ENCODE peak calls at places on chromosomes 16 and 17, in six cellular contexts. A, W, V, Q, J and M are unnamed samples.

GRCh38 chr16:50516401-50516800 is 31.8 kb upstream of the NKD1 start:
- DNase-seq in Q (no peak), V (no peak), J (no peak), W (no peak), A (no peak), M (no peak)

GRCh38 chr17:34382586-34383224 is 19.7 kb upstream of the CCL1 start:
- DNase-seq in A (peak), J (no peak), W (peak), V (no peak), Q (no peak), M (no peak)

GRCh38 chr17:9880582-9880999 is 24.5 kb downstream of the RCVRN start:
- DNase-seq in J (no peak), Q (no peak), W (no peak), V (peak), A (no peak), M (no peak)

GRCh38 chr17:44324092-44324570 is 492 bp downstream of the SLC25A39 start:
- DNase-seq in A (no peak), W (peak), Q (no peak), J (no peak), V (peak), M (no peak)

GRCh38 chr16:89120281-89120680 is 26.6 kb downstream of the ACSF3 start:
- DNase-seq in V (no peak), A (no peak), J (no peak), Q (no peak), W (no peak), M (no peak)

GRCh38 chr16:2761886-2762583 is 9.6 kb downstream of the SRRM2 start:
- DNase-seq in A (no peak), J (no peak), V (no peak), Q (no peak), W (no peak), M (no peak)

GRCh38 chr17:61465550-61466237 is 13.5 kb downstream of the TBX4 start:
- DNase-seq in Q (no peak), A (no peak), W (no peak), J (no peak), V (no peak), M (no peak)

GRCh38 chr17:27216836-27217235 is 77.1 kb upstream of the WSB1 start:
- DNase-seq in J (no peak), V (no peak), Q (no peak), A (no peak), W (no peak), M (no peak)

GRCh38 chr17:34367486-34368270 is 4.6 kb upstream of the CCL1 start:
- DNase-seq in J (no peak), W (no peak), V (no peak), A (no peak), Q (no peak), M (no peak)

GRCh38 chr16:57091200-57091989 is 988 bp upstream of the CPNE2 start:
- DNase-seq in V (peak), Q (no peak), J (peak), W (peak), A (no peak), M (peak)

GRCh38 chr17:77281904-77282367 is 141.2 kb downstream of the SEC14L1 start:
- DNase-seq in A (no peak), W (peak), V (no peak), J (no peak), Q (no peak), M (peak)

GRCh38 chr16:68995011-68995504 is 110.4 kb upstream of the HAS3 start:
- DNase-seq in W (peak), Q (no peak), A (no peak), V (peak), J (peak), M (peak)

GRCh38 chr17:34712481-34713195 is 133.3 kb downstream of the TMEM132E start:
- DNase-seq in A (no peak), W (no peak), V (no peak), J (no peak), Q (no peak), M (no peak)

GRCh38 chr17:50473901-50474300 is 4.8 kb upstream of the RSAD1 start:
- DNase-seq in J (no peak), V (no peak), Q (no peak), A (no peak), W (no peak), M (no peak)

GRCh38 chr16:88569614-88569984 is 604 bp upstream of the ZC3H18 start:
- DNase-seq in J (no peak), A (no peak), V (peak), Q (no peak), W (no peak), M (peak)

GRCh38 chr17:55612691-55613141 is 101.5 kb upstream of the SMIM36 start:
- DNase-seq in J (no peak), Q (no peak), A (no peak), V (peak), W (no peak), M (no peak)

GRCh38 chr16:85157813-85158701 is 45.8 kb upstream of the CIBAR2 start:
- DNase-seq in J (no peak), Q (no peak), A (no peak), V (peak), W (peak), M (peak)

GRCh38 chr17:80717661-80718060 is 173.0 kb downstream of the RPTOR start:
- DNase-seq in Q (no peak), J (no peak), A (no peak), W (no peak), V (no peak), M (no peak)

GRCh38 chr17:1391577-1391976 is 8.4 kb downstream of the YWHAE start:
- DNase-seq in V (no peak), J (no peak), W (no peak), Q (no peak), A (no peak), M (no peak)

GRCh38 chr16:10828851-10829331 is 10.3 kb upstream of the TVP23A start:
- DNase-seq in A (no peak), V (peak), W (no peak), J (peak), Q (no peak), M (peak)

GRCh38 chr17:38881600-38882191 is 11.8 kb downstream of the LASP1 start:
- DNase-seq in A (no peak), W (no peak), V (peak), Q (no peak), J (peak), M (no peak)

GRCh38 chr17:10614536-10615155 is 42.5 kb downstream of the MYH3 start:
- DNase-seq in J (peak), Q (no peak), A (no peak), V (peak), W (peak), M (peak)

GRCh38 chr17:45361451-45361850 is 44.6 kb upstream of the MAP3K14 start:
- DNase-seq in Q (no peak), V (no peak), J (no peak), W (no peak), A (no peak), M (no peak)

GRCh38 chr17:27526603-27527002 is 70.4 kb downstream of the KSR1 start:
- DNase-seq in W (peak), Q (no peak), J (peak), V (peak), A (no peak), M (peak)

GRCh38 chr17:29620271-29620670 is 2.4 kb downstream of the CORO6 start:
- DNase-seq in A (no peak), W (peak), J (no peak), V (peak), Q (no peak), M (peak)

GRCh38 chr17:44086364-44087311 is 16.1 kb downstream of the G6PC3 start:
- DNase-seq in A (no peak), W (peak), Q (peak), J (peak), V (peak), M (peak)

GRCh38 chr17:29091591-29092291 is 48.8 kb downstream of the PIPOX start:
- DNase-seq in Q (no peak), J (no peak), W (no peak), A (no peak), V (no peak), M (no peak)

GRCh38 chr16:27839419-27839818 is 224.1 kb downstream of the GSG1L start:
- DNase-seq in V (peak), Q (no peak), W (peak), A (no peak), J (peak), M (peak)

GRCh38 chr16:75491876-75492275 is 3.4 kb downstream of the CHST6 start:
- DNase-seq in J (no peak), Q (no peak), W (peak), A (no peak), V (peak), M (peak)

GRCh38 chr17:38751144-38751802 is 1.3 kb upstream of the PSMB3 start:
- DNase-seq in V (peak), J (no peak), W (peak), A (no peak), Q (no peak), M (no peak)

GRCh38 chr16:57620316-57621231 is 7.9 kb upstream of the ADGRG1 start:
- DNase-seq in Q (no peak), A (no peak), W (peak), J (no peak), V (no peak), M (peak)

GRCh38 chr16:66605177-66605999 is 884 bp downstream of the CMTM3 start:
- DNase-seq in V (peak), J (peak), W (peak), Q (no peak), A (no peak), M (peak)

GRCh38 chr17:27762527-27763305 is 37.6 kb downstream of the NOS2 start:
- DNase-seq in A (no peak), W (peak), J (peak), V (peak), Q (no peak), M (peak)

GRCh38 chr16:16004314-16004749 is 54.9 kb downstream of the ABCC1 start:
- DNase-seq in W (no peak), V (peak), Q (no peak), J (peak), A (no peak), M (no peak)

GRCh38 chr17:35046740-35047283 is 16.7 kb downstream of the RFFL start:
- DNase-seq in W (no peak), Q (peak), J (peak), A (no peak), V (peak), M (no peak)

GRCh38 chr17:48546187-48546923 is 1.4 kb upstream of the HOXB2 start:
- DNase-seq in Q (no peak), W (no peak), A (no peak), V (peak), J (no peak), M (peak)

GRCh38 chr16:54152362-54153239 is 134.0 kb downstream of the IRX3 start:
- DNase-seq in A (no peak), W (peak), Q (no peak), V (no peak), J (no peak), M (peak)

GRCh38 chr17:75785016-75785769 is 587 bp downstream of the UNK start:
- DNase-seq in J (peak), Q (peak), V (peak), A (peak), W (peak), M (peak)

GRCh38 chr17:75635610-75636202 is 2.5 kb downstream of the SMIM5 start:
- DNase-seq in V (no peak), A (no peak), Q (no peak), W (no peak), J (no peak), M (no peak)

GRCh38 chr16:23700509-23700908 is 12.5 kb downstream of the ERN2 start:
- DNase-seq in W (peak), Q (no peak), A (no peak), V (peak), J (no peak), M (peak)